ENCODE peak calls at places on chromosomes 7 and 10, in nine cellular contexts. J is SK-N-SH, R is fibroblast of pulmonary artery, U is nephron progenitor cell, L is HFF-Myc, C is lower leg skin, S is WERI-Rb-1, V is esophagus squamous epithelium, D is GM23338. M is an unnamed sample.

GRCh38 chr10:1402821-1403507 is 334.4 kb downstream of the ADARB2 start:
- DNase-seq in C (no peak), D (no peak), R (no peak), V (no peak), J (no peak), U (no peak), S (no peak), L (no peak), M (no peak)

GRCh38 chr10:12348870-12349627 is at the start of gene CAMK1D:
- DNase-seq in U (peak; percentile 78), J (peak; percentile 93), S (peak; percentile 51), R (peak; percentile 52), L (no peak), D (peak; percentile 88), V (peak; percentile 55), C (peak; percentile 79), M (peak; percentile 46)

GRCh38 chr7:12715372-12716133 is 28.1 kb downstream of the ARL4A start:
- DNase-seq in D (peak; percentile 80), R (peak; percentile 99), C (peak; percentile 88), J (no peak), V (peak; percentile 11), L (peak; percentile 79), S (no peak), U (peak; percentile 23), M (peak; percentile 83)

GRCh38 chr10:22245567-22245966 is 27.8 kb upstream of the EBLN1 start:
- DNase-seq in D (peak; percentile 54), U (no peak), C (no peak), R (peak; percentile 79), S (no peak), J (no peak), V (no peak), L (no peak), M (no peak)

GRCh38 chr10:6396652-6397051 is 183.4 kb downstream of the PRKCQ start:
- DNase-seq in D (no peak), R (peak; percentile 33), J (no peak), L (peak; percentile 98), S (no peak), C (no peak), U (no peak), V (no peak), M (peak; percentile 91)

GRCh38 chr7:104627516-104627915 is 299.1 kb downstream of the LHFPL3 start:
- DNase-seq in C (no peak), D (peak; percentile 78), R (peak; percentile 46), U (peak; percentile 78), J (no peak), S (no peak), L (no peak), V (no peak), M (no peak)

GRCh38 chr10:76998451-76998850 is 639.2 kb downstream of the KCNMA1 start:
- DNase-seq in R (no peak), V (no peak), S (no peak), J (no peak), L (no peak), U (no peak), C (no peak), D (no peak), M (peak; percentile 87)

GRCh38 chr10:121608669-121609190 is 10.5 kb upstream of the FGFR2 start:
- DNase-seq in R (no peak), D (peak; percentile 84), U (peak; percentile 72), S (peak; percentile 65), L (no peak), V (no peak), J (peak; percentile 97), C (no peak), M (no peak)

GRCh38 chr10:104267721-104268690 is 978 bp upstream of the GSTO2 start:
- DNase-seq in R (no peak), V (no peak), C (no peak), L (no peak), S (no peak), U (no peak), J (no peak), D (no peak), M (no peak)

GRCh38 chr10:71632896-71633600 is 86.5 kb downstream of the C10orf105 start:
- DNase-seq in V (no peak), D (no peak), J (no peak), R (no peak), S (peak; percentile 44), C (no peak), U (no peak), L (no peak), M (no peak)

GRCh38 chr7:50552921-50553320 is 12.3 kb downstream of the DDC start:
- DNase-seq in C (no peak), L (no peak), S (no peak), V (no peak), D (peak; percentile 57), U (peak; percentile 75), J (no peak), R (peak; percentile 81), M (peak; percentile 12)

GRCh38 chr7:143405671-143406352 is 2.8 kb downstream of the EPHA1 start:
- DNase-seq in C (no peak), L (no peak), U (no peak), D (peak; percentile 76), S (no peak), V (no peak), R (no peak), J (no peak), M (no peak)

GRCh38 chr10:122281751-122282150 is 10.7 kb downstream of the BTBD16 start:
- DNase-seq in R (no peak), V (no peak), C (no peak), D (no peak), L (no peak), J (no peak), U (no peak), S (no peak), M (no peak)

GRCh38 chr7:108167460-108167859 is 37.3 kb upstream of the LAMB4 start:
- DNase-seq in R (peak; percentile 60), S (no peak), U (no peak), J (no peak), D (no peak), V (no peak), L (no peak), C (no peak), M (no peak)

GRCh38 chr7:26656735-26657134 is 207.7 kb downstream of the SKAP2 start:
- DNase-seq in D (no peak), J (no peak), V (no peak), S (no peak), C (no peak), R (no peak), U (no peak), L (no peak), M (no peak)

GRCh38 chr7:108146070-108146842 is 16.1 kb upstream of the LAMB4 start:
- DNase-seq in C (peak; percentile 61), U (peak; percentile 62), R (peak; percentile 91), J (peak; percentile 69), S (peak; percentile 79), D (peak; percentile 91), V (no peak), L (peak; percentile 80), M (peak; percentile 64)

GRCh38 chr10:5573968-5574641 is 49.3 kb downstream of the CALML3 start:
- DNase-seq in V (no peak), U (peak; percentile 46), S (no peak), L (no peak), C (no peak), J (peak; percentile 80), D (no peak), R (no peak), M (no peak)

GRCh38 chr7:44631458-44632115 is 25.2 kb downstream of the OGDH start:
- DNase-seq in D (no peak), V (no peak), C (no peak), J (no peak), S (no peak), U (no peak), L (no peak), R (peak; percentile 54), M (no peak)

GRCh38 chr7:102310414-102310815 is 23.7 kb downstream of the SH2B2 start:
- DNase-seq in S (peak; percentile 88), C (no peak), L (no peak), R (no peak), U (no peak), D (no peak), V (no peak), J (no peak), M (no peak)

GRCh38 chr10:63522129-63522687 is 1.0 kb downstream of the REEP3 start:
- DNase-seq in C (no peak), U (no peak), V (no peak), J (peak; percentile 45), D (no peak), L (no peak), S (no peak), R (peak; percentile 17), M (no peak)

GRCh38 chr7:94258418-94258817 is 136.3 kb upstream of the COL1A2 start:
- DNase-seq in S (no peak), J (peak; percentile 17), V (no peak), U (no peak), L (peak; percentile 36), D (no peak), C (no peak), R (no peak), M (no peak)

GRCh38 chr10:3424102-3424803 is 251.7 kb upstream of the PITRM1 start:
- DNase-seq in V (no peak), L (no peak), R (peak; percentile 72), D (no peak), S (no peak), C (no peak), U (no peak), J (peak; percentile 41), M (no peak)

GRCh38 chr10:130372866-130373265 is 236.7 kb downstream of the GLRX3 start:
- DNase-seq in D (no peak), S (no peak), R (no peak), V (no peak), C (no peak), J (no peak), U (no peak), L (no peak), M (no peak)

GRCh38 chr7:76515999-76516443 is 5.7 kb downstream of the UPK3B start:
- DNase-seq in R (peak; percentile 64), C (no peak), V (no peak), S (no peak), L (no peak), D (peak; percentile 58), J (peak; percentile 85), U (no peak), M (peak; percentile 7)
- TF ChIP-seq CTCF in R (peak; percentile 97), C (no peak), V (no peak), S (no peak), L (peak; percentile 56), D (peak; percentile 90), J (peak; percentile 59), U (no peak), M (peak; percentile 97)

GRCh38 chr7:5198741-5199140 is 8.7 kb downstream of the WIPI2 start:
- DNase-seq in C (no peak), U (no peak), S (no peak), J (no peak), D (no peak), L (no peak), V (no peak), R (no peak), M (no peak)
- TF ChIP-seq CTCF in C (no peak), U (no peak), S (no peak), J (no peak), D (no peak), L (no peak), V (no peak), R (no peak), M (no peak)

GRCh38 chr7:48041665-48041995 is 6.3 kb downstream of the C7orf57 start:
- DNase-seq in C (no peak), S (no peak), D (no peak), R (peak; percentile 52), V (no peak), U (no peak), J (no peak), L (no peak), M (no peak)
- TF ChIP-seq CTCF in C (no peak), S (no peak), D (no peak), R (no peak), V (no peak), U (no peak), J (no peak), L (no peak), M (no peak)

GRCh38 chr10:87593702-87594101 is 66.0 kb upstream of the PAPSS2 start:
- DNase-seq in S (no peak), R (no peak), J (peak; percentile 45), V (no peak), L (no peak), U (no peak), C (no peak), D (no peak), M (peak; percentile 72)
- TF ChIP-seq CTCF in S (no peak), R (no peak), J (no peak), V (no peak), L (no peak), U (no peak), C (no peak), D (no peak), M (no peak)